ENCODE peak calls at places on chromosomes 13 and 19, in ten cellular contexts. I is sigmoid colon, J is K562, B is transverse colon, U is HepG2, R is upper lobe of left lung, V is stomach, Y is GM12878, W is H1, L is esophagus muscularis mucosa. P is an unnamed sample.

GRCh38 chr19:19053508-19054314 is 10.1 kb upstream of the SLC25A42 start:
- DNase-seq in W (peak), Y (no peak), U (peak), R (peak), L (no peak), B (peak), J (peak), V (peak), I (peak), P (no peak)

GRCh38 chr13:35157143-35157755 is 215.2 kb downstream of the NBEA start:
- DNase-seq in J (peak), I (no peak), Y (peak), B (peak), L (no peak), U (peak), R (no peak), V (no peak), W (no peak), P (no peak)

GRCh38 chr13:46077260-46077659 is 24.7 kb upstream of the ZC3H13 start:
- DNase-seq in V (no peak), I (no peak), U (no peak), W (no peak), L (no peak), J (no peak), R (no peak), Y (no peak), B (no peak), P (no peak)

GRCh38 chr19:38667552-38668205 is 20.2 kb downstream of the ACTN4 start:
- DNase-seq in J (no peak), L (no peak), I (no peak), V (no peak), U (no peak), Y (no peak), W (no peak), R (no peak), B (no peak), P (no peak)

GRCh38 chr13:35979378-35979911 is 151.7 kb downstream of the DCLK1 start:
- DNase-seq in I (peak), L (peak), J (no peak), B (peak), U (no peak), V (peak), Y (no peak), W (no peak), R (peak), P (peak)

GRCh38 chr19:2054763-2055162 is 3.7 kb upstream of the MKNK2 start:
- DNase-seq in J (no peak), R (no peak), U (no peak), I (no peak), W (no peak), V (no peak), B (peak), L (no peak), Y (no peak), P (peak)

GRCh38 chr19:50147462-50148423 is 15.3 kb downstream of the IZUMO2 start:
- DNase-seq in R (peak), Y (peak), B (peak), J (peak), L (peak), I (peak), V (peak), W (peak), U (peak), P (peak)

GRCh38 chr13:109272595-109273325 is 513.6 kb downstream of the IRS2 start:
- DNase-seq in W (no peak), J (no peak), I (no peak), V (no peak), R (no peak), L (no peak), B (no peak), Y (no peak), U (no peak), P (no peak)

GRCh38 chr19:50450369-50451222 is 17.9 kb downstream of the MYBPC2 start:
- DNase-seq in J (no peak), W (no peak), Y (no peak), U (no peak), I (no peak), V (no peak), B (no peak), L (no peak), R (no peak), P (no peak)

GRCh38 chr13:93956416-93956815 is 523.1 kb downstream of the DCT start:
- DNase-seq in V (no peak), R (no peak), W (no peak), J (no peak), B (no peak), L (no peak), U (no peak), Y (no peak), I (no peak), P (no peak)

GRCh38 chr19:40190891-40191835 is at the start of gene MAP3K10:
- DNase-seq in V (peak), R (peak), W (peak), I (peak), J (peak), B (peak), L (peak), Y (peak), U (peak), P (peak)

GRCh38 chr13:98039964-98040363 is 86.5 kb downstream of the IPO5 start:
- DNase-seq in I (no peak), U (no peak), W (no peak), J (no peak), L (peak), B (no peak), R (no peak), Y (no peak), V (no peak), P (no peak)

GRCh38 chr19:50906217-50906616 is 5.0 kb downstream of the KLK4 start:
- DNase-seq in Y (no peak), W (peak), B (peak), I (no peak), R (no peak), V (peak), J (peak), L (no peak), U (peak), P (no peak)

GRCh38 chr19:7395360-7395781 is 46.6 kb downstream of the ARHGEF18 start:
- DNase-seq in L (no peak), R (no peak), B (no peak), V (no peak), Y (no peak), W (peak), U (no peak), I (no peak), J (peak), P (no peak)

GRCh38 chr13:42137856-42138537 is 89.5 kb downstream of the DGKH start:
- DNase-seq in L (no peak), Y (no peak), U (no peak), J (no peak), V (no peak), R (no peak), W (no peak), I (no peak), B (no peak), P (no peak)

GRCh38 chr19:29942404-29943261 is 594 bp downstream of the URI1 start:
- DNase-seq in I (peak), B (peak), L (no peak), W (peak), V (peak), Y (no peak), R (peak), U (peak), J (peak), P (no peak)
- TF ChIP-seq POLR2A in I (no peak), B (no peak), L (no peak), W (no peak), V (no peak), Y (peak), R (no peak), U (no peak), J (peak), P (no peak)

GRCh38 chr19:3657395-3657769 is 30.8 kb upstream of the CACTIN start:
- DNase-seq in I (no peak), J (no peak), B (no peak), U (no peak), L (no peak), V (no peak), W (no peak), Y (no peak), R (no peak), P (no peak)

GRCh38 chr19:3655402-3656072 is 28.9 kb upstream of the CACTIN start:
- DNase-seq in W (no peak), V (peak), J (no peak), B (peak), R (no peak), U (no peak), I (no peak), L (no peak), Y (no peak), P (no peak)

GRCh38 chr19:3656747-3657394 is 30.3 kb upstream of the CACTIN start:
- DNase-seq in V (no peak), Y (no peak), R (no peak), B (no peak), L (no peak), I (no peak), U (no peak), J (no peak), W (no peak), P (no peak)

GRCh38 chr19:3658004-3658822 is 31.6 kb upstream of the CACTIN start:
- DNase-seq in L (no peak), V (peak), U (no peak), B (no peak), I (no peak), W (no peak), J (no peak), R (no peak), Y (no peak), P (no peak)

DNA sequence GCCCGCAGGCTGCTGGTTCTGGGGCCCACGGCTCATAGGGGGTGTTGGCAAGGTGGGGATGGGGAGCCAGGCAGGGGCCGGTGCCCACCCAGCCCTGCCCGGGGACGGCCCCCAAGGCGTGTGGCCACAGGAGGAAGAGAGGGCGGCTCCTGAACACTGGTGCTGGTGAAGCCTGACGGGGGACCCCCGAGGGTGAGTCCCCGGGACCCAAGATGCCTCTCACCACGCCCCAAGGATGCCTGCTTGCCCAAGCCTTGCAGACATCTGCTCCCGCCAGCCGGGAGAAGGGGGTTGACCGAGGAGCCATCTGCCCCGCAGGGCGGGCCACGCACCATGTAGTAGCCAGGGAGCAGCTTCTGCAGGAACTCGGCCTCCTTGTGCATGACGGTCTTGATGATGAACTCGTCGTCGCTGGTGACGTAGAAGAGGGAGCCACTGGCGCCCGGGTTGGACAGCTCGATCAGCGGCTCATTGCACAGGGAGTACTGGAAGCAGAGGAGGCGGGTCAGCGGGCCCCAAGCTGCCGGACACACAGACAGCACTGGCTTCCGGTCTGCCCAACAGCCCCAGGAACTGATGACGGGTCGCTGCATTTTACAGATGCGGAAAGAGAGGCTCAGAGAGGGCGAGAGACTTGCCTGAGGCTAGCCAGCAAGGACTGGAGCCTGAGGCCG is 29.6 kb upstream of the CACTIN start:
- DNase-seq in J (no peak), U (no peak), B (no peak), W (no peak), V (no peak), L (no peak), R (no peak), Y (no peak), I (no peak), P (no peak)
- TF ChIP-seq EP300 in J (no peak), U (no peak), B (no peak), W (no peak), V (no peak), L (no peak), R (no peak), Y (no peak), I (no peak), P (no peak)

GRCh38 chr13:37755349-37755748 is 114.2 kb downstream of the TRPC4 start:
- DNase-seq in R (no peak), B (no peak), J (no peak), U (no peak), I (no peak), V (no peak), Y (no peak), W (no peak), L (no peak), P (no peak)

GRCh38 chr13:37751025-37751424 is 118.5 kb downstream of the TRPC4 start:
- DNase-seq in W (no peak), Y (no peak), J (no peak), B (no peak), R (no peak), L (no peak), V (no peak), I (no peak), U (no peak), P (no peak)

GRCh38 chr13:37748913-37749312 is 120.7 kb downstream of the TRPC4 start:
- DNase-seq in B (no peak), W (no peak), V (no peak), J (no peak), I (no peak), U (no peak), Y (no peak), R (no peak), L (no peak), P (no peak)

GRCh38 chr13:37753776-37754175 is 115.8 kb downstream of the TRPC4 start:
- DNase-seq in V (no peak), L (no peak), Y (no peak), R (no peak), I (no peak), U (no peak), J (no peak), B (no peak), W (no peak), P (no peak)

GRCh38 chr13:37752156-37752555 is 117.4 kb downstream of the TRPC4 start:
- DNase-seq in L (no peak), B (no peak), R (no peak), I (no peak), U (no peak), V (no peak), W (no peak), J (no peak), Y (no peak), P (no peak)
- TF ChIP-seq POLR2AphosphoS5 in L (no peak), B (no peak), R (no peak), I (no peak), U (no peak), V (no peak), W (no peak), J (no peak), Y (no peak), P (no peak)

GRCh38 chr19:14545716-14546082 is 16.3 kb downstream of the TECR start:
- DNase-seq in V (no peak), W (no peak), J (no peak), I (no peak), B (no peak), L (no peak), U (no peak), R (no peak), Y (no peak), P (no peak)
- TF ChIP-seq POLR2A in V (no peak), W (no peak), J (no peak), I (no peak), B (no peak), L (no peak), U (no peak), R (no peak), Y (no peak), P (no peak)

DNA sequence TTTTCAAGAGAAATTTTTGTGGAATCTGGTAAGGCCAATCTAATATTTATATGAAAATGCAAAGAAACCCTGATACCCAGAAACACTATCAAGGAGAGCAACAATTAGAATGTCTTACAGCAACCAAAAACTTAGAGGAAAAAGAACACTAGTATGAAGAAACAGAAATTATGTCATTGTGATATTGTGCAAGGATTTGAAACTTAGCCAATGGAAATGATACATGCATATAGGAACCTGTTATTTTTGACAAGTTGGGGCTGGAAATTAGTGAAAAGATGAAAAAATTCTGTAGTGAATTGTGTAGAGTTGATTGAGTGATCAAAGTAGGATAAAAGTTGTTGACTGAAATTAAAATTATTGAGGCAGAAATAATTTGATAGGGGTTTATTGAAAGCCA is 792.6 kb upstream of the SLITRK6 start:
- DNase-seq in U (no peak), B (no peak), W (no peak), L (no peak), R (no peak), I (no peak), Y (no peak), V (no peak), J (no peak), P (no peak)
- TF ChIP-seq EP300 in U (no peak), B (no peak), W (no peak), L (no peak), R (no peak), I (no peak), Y (no peak), V (no peak), J (no peak), P (no peak)